ENCODE peak calls at places on chromosomes 5 and 9, in four cellular contexts. Q, L, E and U are unnamed samples.
A peak's percentile ranks its signal among the peaks of the same experiment; 100 is the strongest.

GRCh38 chr5:169740435-169740834 is 103.4 kb downstream of the DOCK2 start:
- DNase-seq in Q (no peak), E (no peak), L (no peak), U (no peak)

GRCh38 chr9:96048954-96049831 is 173.7 kb downstream of the ERCC6L2 start:
- DNase-seq in E (no peak), L (no peak), Q (no peak), U (no peak)

GRCh38 chr5:74725331-74725730 is 40.3 kb downstream of the HEXB start:
- DNase-seq in L (no peak), Q (no peak), E (no peak), U (no peak)

GRCh38 chr9:17005085-17005484 is 129.8 kb upstream of the CNTLN start:
- DNase-seq in Q (no peak), L (no peak), E (no peak), U (no peak)

GRCh38 chr5:6774673-6775327 is 61.6 kb downstream of the TENT4A start:
- DNase-seq in Q (no peak), E (no peak), L (no peak), U (no peak)

GRCh38 chr5:146337928-146338327 is 711 bp upstream of the POU4F3 start:
- DNase-seq in L (no peak), E (no peak), Q (no peak), U (no peak)

GRCh38 chr5:116097301-116097700 is 12.5 kb downstream of the COMMD10 start:
- DNase-seq in E (no peak), L (no peak), Q (no peak), U (no peak)

GRCh38 chr5:119789411-119790117 is 160.2 kb downstream of the FAM170A start:
- DNase-seq in Q (no peak), L (no peak), E (no peak), U (no peak)

GRCh38 chr5:82597437-82597836 is 319.3 kb upstream of the RPS23 start:
- DNase-seq in E (no peak), Q (peak; percentile 13), L (no peak), U (no peak)

GRCh38 chr5:134874831-134875655 is 872 bp downstream of the TXNDC15 start:
- DNase-seq in L (no peak), E (peak; percentile 3), Q (peak; percentile 59), U (no peak)

GRCh38 chr9:126398403-126399058 is 71.9 kb downstream of the MVB12B start:
- DNase-seq in E (peak; percentile 73), L (no peak), Q (peak; percentile 72), U (peak; percentile 70)

GRCh38 chr9:21890696-21891095 is 88.3 kb downstream of the MTAP start:
- DNase-seq in L (no peak), Q (no peak), E (no peak), U (no peak)

GRCh38 chr9:34380511-34381315 is 4.0 kb upstream of the MYORG start:
- DNase-seq in L (no peak), Q (peak; percentile 83), E (peak; percentile 56), U (peak; percentile 89)

GRCh38 chr5:10304932-10305331 is 2.8 kb downstream of the CMBL start:
- DNase-seq in E (no peak), L (no peak), Q (peak; percentile 87), U (no peak)

GRCh38 chr9:131165523-131165922 is 40.1 kb downstream of the NUP214 start:
- DNase-seq in Q (no peak), E (no peak), L (no peak), U (no peak)

GRCh38 chr9:32844259-32844658 is 60.9 kb downstream of the TMEM215 start:
- DNase-seq in Q (no peak), L (no peak), E (no peak), U (no peak)

GRCh38 chr9:132646726-132647125 is 23.1 kb downstream of the DDX31 start:
- DNase-seq in L (no peak), E (no peak), Q (no peak), U (no peak)

GRCh38 chr5:8570529-8570928 is 701.6 kb downstream of the MTRR start:
- DNase-seq in L (no peak), Q (no peak), E (no peak), U (no peak)

GRCh38 chr5:43893951-43894684 is 291.1 kb downstream of the NNT start:
- DNase-seq in Q (no peak), E (no peak), L (no peak), U (no peak)

GRCh38 chr9:18487620-18488019 is 13.7 kb downstream of the ADAMTSL1 start:
- DNase-seq in E (no peak), L (no peak), Q (no peak), U (no peak)

GRCh38 chr9:18489861-18490260 is 15.9 kb downstream of the ADAMTSL1 start:
- DNase-seq in E (no peak), L (no peak), Q (no peak), U (no peak)

GRCh38 chr9:18482371-18482770 is 8.4 kb downstream of the ADAMTSL1 start:
- DNase-seq in Q (no peak), L (no peak), E (no peak), U (no peak)

GRCh38 chr9:18480649-18481048 is 6.7 kb downstream of the ADAMTSL1 start:
- DNase-seq in L (no peak), Q (no peak), E (no peak), U (no peak)

GRCh38 chr9:18485691-18486090 is 11.7 kb downstream of the ADAMTSL1 start:
- DNase-seq in E (no peak), Q (no peak), L (no peak), U (no peak)
- TF ChIP-seq SPI1 in E (no peak), Q (no peak), L (no peak), U (no peak)

GRCh38 chr5:15748266-15748665 is 248.3 kb downstream of the FBXL7 start:
- DNase-seq in E (no peak), Q (no peak), L (no peak), U (no peak)
- TF ChIP-seq SPI1 in E (no peak), Q (no peak), L (no peak), U (no peak)

DNA sequence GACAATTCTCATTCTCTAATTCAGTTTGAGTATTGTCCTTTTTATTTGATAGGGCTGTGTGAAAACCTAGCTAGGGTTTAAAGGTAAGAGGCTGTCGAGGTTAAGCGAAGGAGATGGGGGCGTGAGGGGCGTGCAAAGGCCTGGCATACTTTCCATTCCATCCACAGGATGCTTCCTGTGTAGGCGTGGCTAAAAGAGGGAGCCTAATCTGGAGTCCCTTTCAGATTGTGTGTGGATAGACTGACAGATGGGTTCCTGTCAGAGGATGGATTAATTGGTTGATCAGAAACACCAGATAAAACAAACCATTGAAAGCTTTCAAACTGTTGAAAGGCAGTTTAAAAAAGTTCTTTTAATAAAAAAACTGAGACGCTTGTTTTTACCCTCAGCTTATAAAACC is 1.1 kb upstream of the ELL2 start:
- DNase-seq in L (no peak), Q (peak; percentile 47), E (no peak), U (no peak)
- TF ChIP-seq SPI1 in L (no peak), Q (no peak), E (no peak), U (no peak)

GRCh38 chr9:124273428-124274153 is 15.8 kb downstream of the NEK6 start:
- DNase-seq in E (no peak), L (no peak), Q (no peak), U (no peak)

GRCh38 chr9:124271660-124272059 is 13.9 kb downstream of the NEK6 start:
- DNase-seq in L (no peak), E (no peak), Q (no peak), U (no peak)

GRCh38 chr9:124270504-124271335 is 13.0 kb downstream of the NEK6 start:
- DNase-seq in Q (no peak), E (peak; percentile 87), L (no peak), U (no peak)

GRCh38 chr9:124272979-124273378 is 15.2 kb downstream of the NEK6 start:
- DNase-seq in E (no peak), L (no peak), Q (no peak), U (no peak)

DNA sequence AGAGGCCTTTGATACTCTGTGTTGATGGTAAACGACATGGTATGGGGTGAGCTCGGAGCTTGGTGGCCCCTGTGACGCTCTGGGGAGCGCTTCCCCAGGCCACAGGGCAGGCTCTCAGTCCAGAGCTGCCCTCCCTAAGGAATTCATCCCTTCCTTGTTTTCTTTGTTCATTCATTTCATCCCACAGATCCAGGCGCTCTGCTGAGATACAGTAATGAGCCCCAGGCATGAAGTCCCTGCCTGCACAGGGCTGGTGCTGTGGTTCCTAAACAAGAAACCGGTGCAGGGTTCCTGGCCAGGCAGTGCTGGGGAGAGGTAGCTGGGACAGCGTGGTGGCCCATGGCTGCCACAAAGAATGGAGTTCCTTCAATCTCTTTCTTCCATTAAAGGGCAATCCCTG is 14.4 kb downstream of the NEK6 start:
- DNase-seq in E (no peak), Q (no peak), L (no peak), U (no peak)
- TF ChIP-seq SPI1 in E (no peak), Q (no peak), L (no peak), U (no peak)

GRCh38 chr5:53160895-53161294 is 51.3 kb upstream of the MOCS2 start:
- DNase-seq in Q (no peak), L (no peak), E (no peak), U (no peak)
- TF ChIP-seq SPI1 in Q (no peak), L (no peak), E (no peak), U (no peak)